ENCODE peak calls at places on chromosomes 11 and 22, in five cellular contexts. R is SJSA1, U is Panc1, V is thoracic aorta, L is body of pancreas. S is an unnamed sample.
A peak's percentile ranks its signal among the peaks of the same experiment; 100 is the strongest.

GRCh38 chr11:65065898-65066297 is 7.5 kb upstream of the NAALADL1 start:
- DNase-seq in U (no peak), V (no peak), R (no peak), L (no peak), S (no peak)

GRCh38 chr11:65013692-65014145 is 241 bp upstream of the ARL2 start:
- DNase-seq in R (peak; percentile 99), U (no peak), L (peak; percentile 85), V (peak; percentile 53), S (peak; percentile 84)

GRCh38 chr11:90856790-90857189 is 633.9 kb upstream of the CHORDC1 start:
- DNase-seq in R (no peak), V (no peak), U (no peak), L (no peak), S (no peak)

GRCh38 chr11:58923300-58923788 is 15.9 kb upstream of the GLYATL1 start:
- DNase-seq in V (no peak), L (no peak), U (no peak), R (peak; percentile 48), S (no peak)

GRCh38 chr11:111531687-111532364 is 8.7 kb upstream of the LAYN start:
- DNase-seq in L (no peak), U (no peak), V (no peak), R (peak; percentile 74), S (no peak)

GRCh38 chr11:65591939-65592814 is 3.4 kb downstream of the KCNK7 start:
- DNase-seq in R (no peak), U (no peak), L (peak; percentile 50), V (no peak), S (no peak)

GRCh38 chr11:88178211-88178610 is 3.0 kb upstream of the RAB38 start:
- DNase-seq in R (no peak), L (no peak), U (no peak), V (no peak), S (no peak)

GRCh38 chr11:128779036-128779435 is 85.2 kb downstream of the FLI1 start:
- DNase-seq in R (no peak), L (no peak), V (no peak), U (no peak), S (no peak)

GRCh38 chr11:71565263-71565662 is at the start of gene KRTAP5-10:
- DNase-seq in R (no peak), U (no peak), V (no peak), L (no peak), S (no peak)

GRCh38 chr22:39408807-39409206 is 9.2 kb downstream of the TAB1 start:
- DNase-seq in R (no peak), U (no peak), L (no peak), V (no peak), S (no peak)

GRCh38 chr11:17813391-17814059 is 78.9 kb downstream of the KCNC1 start:
- DNase-seq in L (no peak), V (no peak), R (no peak), U (no peak), S (no peak)

GRCh38 chr11:95566151-95566670 is 223.4 kb downstream of the FAM76B start:
- DNase-seq in U (no peak), L (no peak), R (no peak), V (no peak), S (no peak)

GRCh38 chr11:43547411-43547718 is 133.2 kb upstream of the HSD17B12 start:
- DNase-seq in V (no peak), U (no peak), R (no peak), L (peak; percentile 13), S (no peak)

GRCh38 chr22:39457047-39457545 is 284 bp downstream of the MGAT3 start:
- DNase-seq in R (no peak), V (no peak), L (no peak), U (no peak), S (no peak)

GRCh38 chr11:71309611-71310010 is 57.2 kb upstream of the SHANK2 start:
- DNase-seq in L (peak; percentile 2), U (no peak), R (no peak), V (no peak), S (no peak)

GRCh38 chr22:40237241-40237640 is 59.5 kb downstream of the TNRC6B start:
- DNase-seq in L (no peak), U (no peak), V (no peak), R (no peak), S (no peak)

GRCh38 chr22:44735518-44736428 is 16.6 kb upstream of the ARHGAP8 start:
- DNase-seq in V (no peak), R (peak; percentile 66), L (peak; percentile 81), U (peak; percentile 35), S (peak; percentile 54)

GRCh38 chr22:23251445-23252093 is 71.3 kb downstream of the BCR start:
- DNase-seq in U (peak; percentile 5), R (no peak), V (no peak), L (peak; percentile 37), S (no peak)

GRCh38 chr11:75365711-75366181 is 14.3 kb upstream of the ARRB1 start:
- DNase-seq in U (no peak), V (no peak), L (no peak), R (peak; percentile 21), S (no peak)

GRCh38 chr11:59394186-59394585 is 32.0 kb downstream of the OR5A2 start:
- DNase-seq in V (no peak), U (no peak), L (no peak), R (no peak), S (no peak)

GRCh38 chr11:116695657-116696254 is 77.0 kb downstream of the BUD13 start:
- DNase-seq in V (no peak), L (no peak), U (no peak), R (no peak), S (no peak)

DNA sequence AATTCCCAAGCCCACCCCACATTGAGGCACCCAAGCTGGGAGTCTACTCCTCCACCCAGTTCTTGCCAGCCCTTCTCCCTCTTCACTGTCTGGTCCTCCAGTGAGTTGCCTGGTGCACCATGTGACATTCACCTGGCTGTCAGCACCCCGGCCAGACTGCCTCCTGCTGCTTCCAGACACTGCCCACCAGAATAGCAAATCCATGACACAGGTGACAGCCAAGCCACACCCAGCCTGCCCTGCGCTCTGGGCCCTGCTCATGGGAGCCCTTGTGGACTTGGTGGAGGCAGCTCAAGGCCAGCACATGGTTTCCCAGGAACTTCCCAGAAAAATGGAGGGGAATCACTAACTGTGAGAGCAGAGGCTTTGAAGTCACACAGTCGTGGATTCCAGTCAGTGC is 96.3 kb upstream of the CSNK2A3 start:
- DNase-seq in L (no peak), V (no peak), U (no peak), R (no peak), S (no peak)
- H3K27ac ChIP-seq in L (no peak overlapping the region), V (no peak overlapping the region), U (no peak overlapping the region), R (peak overlapping the region; percentile 52), S (no peak overlapping the region)

GRCh38 chr11:12862761-12863469 is 146.2 kb upstream of the RASSF10 start:
- DNase-seq in V (no peak), U (no peak), R (peak; percentile 87), L (no peak), S (peak; percentile 57)
- H3K4me3 ChIP-seq in V (peak overlapping the region; percentile 33), U (no peak overlapping the region), R (no peak overlapping the region), L (no peak overlapping the region), S (no peak overlapping the region)

GRCh38 chr11:15577519-15577918 is 462.8 kb downstream of the INSC start:
- DNase-seq in U (no peak), R (no peak), V (no peak), L (no peak), S (no peak)

GRCh38 chr11:15580056-15580774 is 465.5 kb downstream of the INSC start:
- DNase-seq in U (no peak), L (no peak), V (no peak), R (no peak), S (no peak)

GRCh38 chr11:15575409-15575808 is 460.7 kb downstream of the INSC start:
- DNase-seq in R (no peak), L (no peak), U (no peak), V (no peak), S (no peak)

GRCh38 chr11:15579287-15580001 is 464.7 kb downstream of the INSC start:
- DNase-seq in L (no peak), R (no peak), V (no peak), U (no peak), S (no peak)

GRCh38 chr11:15576759-15577158 is 462.0 kb downstream of the INSC start:
- DNase-seq in U (no peak), V (no peak), L (no peak), R (no peak), S (no peak)
- H3K27ac ChIP-seq in U (no peak overlapping the region), V (no peak overlapping the region), L (no peak overlapping the region), R (no peak overlapping the region), S (no peak overlapping the region)

GRCh38 chr11:571802-572185 is 4.5 kb upstream of the PHRF1 start:
- DNase-seq in L (no peak), R (no peak), U (no peak), V (no peak), S (no peak)

GRCh38 chr11:568306-569259 is 7.7 kb upstream of the PHRF1 start:
- DNase-seq in V (peak; percentile 44), U (peak; percentile 45), R (peak; percentile 73), L (peak; percentile 95), S (no peak)

GRCh38 chr11:567629-568258 is 7.0 kb downstream of the RASSF7 start:
- DNase-seq in U (no peak), V (no peak), L (peak; percentile 29), R (no peak), S (no peak)

GRCh38 chr11:567036-567628 is 6.4 kb downstream of the RASSF7 start:
- DNase-seq in V (no peak), R (no peak), L (no peak), U (no peak), S (no peak)

DNA sequence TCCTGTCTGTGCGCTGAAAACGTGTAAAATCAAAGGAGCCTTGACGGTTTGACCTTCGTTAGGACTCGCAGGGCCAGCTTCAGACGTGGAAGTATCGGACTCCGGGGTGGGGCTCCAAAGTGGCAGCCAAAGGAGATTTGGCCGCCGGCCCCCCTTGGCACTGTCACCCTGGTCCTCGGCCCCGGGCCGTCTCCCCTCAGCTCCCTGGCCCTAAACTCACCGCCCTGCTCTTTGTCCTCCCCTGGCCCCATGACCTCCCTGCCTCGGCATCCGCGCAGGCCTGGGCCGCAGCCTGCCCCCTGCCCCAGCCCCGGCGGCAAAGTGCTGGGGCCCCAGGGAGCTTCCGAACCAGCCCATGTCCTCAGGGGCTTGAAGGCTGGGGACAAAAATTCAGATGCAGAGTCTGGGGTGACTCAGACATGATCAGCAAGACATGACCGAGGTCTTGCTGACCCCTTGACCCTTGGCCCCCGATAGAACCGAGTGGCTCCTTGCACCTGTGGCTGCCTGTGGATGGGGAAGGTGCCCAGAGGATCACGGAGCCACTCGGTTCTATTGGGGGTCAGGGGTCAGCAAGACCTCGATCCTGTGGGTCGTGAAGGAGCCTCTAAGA is 6.9 kb upstream of the PHRF1 start:
- DNase-seq in V (no peak), L (no peak), R (no peak), U (no peak), S (no peak)
- H3K4me3 ChIP-seq in V (peak overlapping the region; percentile 88), L (no peak overlapping the region), R (peak overlapping the region; percentile 58), U (peak overlapping the region; percentile 61), S (peak overlapping the region; percentile 74)

GRCh38 chr11:2759228-2760195 is 59.7 kb upstream of the KCNQ1OT1 start:
- DNase-seq in U (no peak), V (no peak), R (no peak), L (peak; percentile 20), S (no peak)
- H3K27ac ChIP-seq in U (no peak overlapping the region), V (no peak overlapping the region), R (no peak overlapping the region), L (no peak overlapping the region), S (no peak overlapping the region)

S was measured in iPS DF 6.9.